ENCODE peak calls at places on chromosomes 13 and 19, in nine cellular contexts. W, E, M, N, Q, P, S, O and I are unnamed samples.

GRCh38 chr19:16849168-16849567 is 20.0 kb downstream of the SIN3B start:
- DNase-seq in E (no peak), M (no peak), O (no peak), S (no peak), P (no peak), W (peak; percentile 92), Q (peak; percentile 98), N (no peak), I (no peak)

GRCh38 chr13:34750078-34750703 is 191.9 kb upstream of the NBEA start:
- DNase-seq in S (peak; percentile 42), O (no peak), E (no peak), M (no peak), P (no peak), N (no peak), Q (no peak), W (no peak), I (no peak)

GRCh38 chr13:43786472-43786765 is 353 bp downstream of the ENOX1 start:
- DNase-seq in S (no peak), P (no peak), N (no peak), M (no peak), E (no peak), O (no peak), W (no peak), Q (no peak), I (no peak)

GRCh38 chr19:46081928-46082727 is 41.3 kb upstream of the IGFL4 start:
- DNase-seq in P (peak; percentile 28), E (peak; percentile 25), O (peak; percentile 43), Q (peak; percentile 65), M (no peak), S (no peak), W (peak; percentile 73), N (no peak), I (peak; percentile 34)

GRCh38 chr13:107202371-107203023 is 634.6 kb upstream of the ARGLU1 start:
- DNase-seq in O (no peak), M (no peak), Q (peak; percentile 41), N (no peak), W (no peak), E (no peak), S (no peak), P (no peak), I (no peak)

GRCh38 chr19:3047307-3048189 is 14.7 kb downstream of the TLE5 start:
- DNase-seq in N (peak; percentile 58), E (peak; percentile 96), M (peak; percentile 70), O (peak; percentile 69), W (peak; percentile 77), Q (peak; percentile 58), P (peak; percentile 70), S (peak; percentile 91), I (peak; percentile 23)

GRCh38 chr13:36298535-36299068 is 988 bp upstream of the CCDC169 start:
- DNase-seq in E (no peak), M (no peak), O (no peak), W (peak; percentile 21), P (no peak), N (no peak), Q (no peak), S (no peak), I (no peak)

GRCh38 chr19:45428385-45429231 is 4.9 kb upstream of the ERCC1 start:
- DNase-seq in E (peak; percentile 38), O (no peak), N (no peak), P (no peak), W (peak; percentile 67), S (peak; percentile 54), M (no peak), Q (peak; percentile 30), I (no peak)

GRCh38 chr19:40791349-40791748 is 7.6 kb upstream of the EGLN2 start:
- DNase-seq in P (no peak), O (no peak), M (no peak), S (no peak), Q (no peak), E (no peak), N (no peak), W (no peak), I (no peak)

GRCh38 chr13:93882086-93882651 is 597.3 kb downstream of the DCT start:
- DNase-seq in M (no peak), W (peak; percentile 68), Q (peak; percentile 9), O (no peak), S (no peak), N (no peak), P (no peak), E (no peak), I (no peak)

GRCh38 chr19:2436384-2436783 is 9.0 kb upstream of the TIMM13 start:
- DNase-seq in N (no peak), E (no peak), O (no peak), P (no peak), Q (no peak), W (no peak), S (no peak), M (no peak), I (no peak)

GRCh38 chr13:74930402-74931165 is 551.4 kb downstream of the TBC1D4 start:
- DNase-seq in S (no peak), N (no peak), W (peak; percentile 90), Q (peak; percentile 86), M (no peak), O (no peak), P (no peak), E (no peak), I (no peak)

GRCh38 chr13:90830782-90831181 is 516.7 kb upstream of the MIR17HG start:
- DNase-seq in M (no peak), O (no peak), P (no peak), Q (peak; percentile 15), S (no peak), E (no peak), W (no peak), N (no peak), I (no peak)

GRCh38 chr13:47572375-47572774 is 428.7 kb downstream of the SUCLA2 start:
- DNase-seq in P (no peak), M (no peak), O (no peak), N (no peak), E (no peak), S (no peak), W (no peak), Q (no peak), I (no peak)

GRCh38 chr13:59979589-59979988 is 184.1 kb downstream of the DIAPH3 start:
- DNase-seq in E (no peak), W (no peak), P (no peak), N (no peak), Q (no peak), M (no peak), S (no peak), O (no peak), I (no peak)

GRCh38 chr13:33536639-33537425 is 251.3 kb upstream of the STARD13 start:
- DNase-seq in Q (peak; percentile 88), N (no peak), S (no peak), P (no peak), M (no peak), E (no peak), O (no peak), W (peak; percentile 83), I (no peak)

GRCh38 chr19:1906985-1907562 is 1.9 kb downstream of the ADAT3 start:
- DNase-seq in E (no peak), O (no peak), S (no peak), P (no peak), N (no peak), M (no peak), W (no peak), Q (no peak), I (no peak)

GRCh38 chr13:26132756-26133155 is 80.9 kb upstream of the SHISA2 start:
- DNase-seq in E (peak; percentile 72), W (peak; percentile 19), S (no peak), Q (peak; percentile 29), P (no peak), O (peak; percentile 4), M (no peak), N (no peak), I (no peak)

GRCh38 chr13:100184095-100184494 is 95.2 kb downstream of the PCCA start:
- DNase-seq in P (no peak), N (no peak), S (no peak), E (no peak), M (no peak), Q (no peak), O (no peak), W (no peak), I (no peak)

GRCh38 chr13:47294691-47295090 is 397.8 kb upstream of the HTR2A start:
- DNase-seq in W (no peak), E (no peak), P (no peak), O (no peak), Q (no peak), N (no peak), S (no peak), M (no peak), I (no peak)

GRCh38 chr13:63414247-63414646 is 1998.6 kb upstream of the PCDH20 start:
- DNase-seq in N (no peak), P (no peak), W (no peak), Q (no peak), M (no peak), E (no peak), O (no peak), S (no peak), I (no peak)

GRCh38 chr19:751501-752341 is 809 bp downstream of the MISP start:
- DNase-seq in P (no peak), E (no peak), O (no peak), S (no peak), N (no peak), W (peak; percentile 96), Q (peak; percentile 88), M (no peak), I (no peak)

GRCh38 chr13:97319088-97319487 is 97.0 kb downstream of the MBNL2 start:
- DNase-seq in N (no peak), Q (no peak), W (no peak), M (no peak), S (peak; percentile 48), O (no peak), P (no peak), E (no peak), I (no peak)

GRCh38 chr13:50124536-50125305 is 109.5 kb downstream of the KCNRG start:
- DNase-seq in O (peak; percentile 85), E (no peak), M (peak; percentile 95), Q (peak; percentile 25), P (peak; percentile 91), W (peak; percentile 61), N (peak; percentile 97), S (peak; percentile 98), I (peak; percentile 84)

GRCh38 chr13:39892731-39893293 is 237.3 kb downstream of the COG6 start:
- DNase-seq in Q (no peak), N (no peak), O (no peak), P (peak; percentile 38), E (no peak), S (no peak), M (peak; percentile 20), W (no peak), I (no peak)

GRCh38 chr19:9952276-9952675 is 16.0 kb upstream of the OLFM2 start:
- DNase-seq in Q (no peak), S (no peak), W (no peak), E (no peak), O (no peak), N (no peak), M (no peak), P (no peak), I (no peak)

GRCh38 chr13:108158746-108159145 is 56.6 kb downstream of the LIG4 start:
- DNase-seq in W (no peak), O (no peak), Q (no peak), N (no peak), S (no peak), E (no peak), P (no peak), M (no peak), I (no peak)

GRCh38 chr19:47540748-47541147 is 25.9 kb upstream of the NAPA start:
- DNase-seq in P (no peak), Q (peak; percentile 14), E (peak; percentile 49), M (no peak), W (peak; percentile 51), S (peak; percentile 28), N (no peak), O (no peak), I (no peak)

GRCh38 chr19:38470788-38471480 is 37.4 kb downstream of the RYR1 start:
- DNase-seq in O (no peak), W (no peak), Q (no peak), E (no peak), P (no peak), S (no peak), N (no peak), M (no peak), I (no peak)

GRCh38 chr13:73684750-73685149 is 449.5 kb downstream of the KLF12 start:
- DNase-seq in W (no peak), P (no peak), S (no peak), O (no peak), E (no peak), M (no peak), Q (no peak), N (no peak), I (no peak)

GRCh38 chr13:79767126-79767525 is 286.2 kb downstream of the NDFIP2 start:
- DNase-seq in E (no peak), M (no peak), O (no peak), W (no peak), S (no peak), N (no peak), Q (peak; percentile 19), P (no peak), I (no peak)